ENCODE peak calls at places on chromosome 20, in five cellular contexts. F, S, U, O and P are unnamed samples.

GRCh38 chr20:8918145-8918544 is 150.7 kb upstream of the PLCB4 start:
- DNase-seq in F (no peak), S (no peak), U (no peak), O (no peak), P (no peak)

GRCh38 chr20:44684047-44684965 is 30.9 kb upstream of the CCN5 start:
- DNase-seq in S (no peak), U (no peak), F (no peak), O (no peak), P (no peak)

GRCh38 chr20:49868538-49868937 is 46.8 kb downstream of the SPATA2 start:
- DNase-seq in O (no peak), S (no peak), U (no peak), F (no peak), P (no peak)

GRCh38 chr20:50837532-50838321 is 42.9 kb downstream of the BCAS4 start:
- DNase-seq in F (no peak), U (no peak), O (no peak), S (no peak), P (peak)

GRCh38 chr20:3239867-3240775 is 1.1 kb upstream of the SLC4A11 start:
- DNase-seq in F (no peak), S (no peak), O (no peak), U (no peak), P (no peak)

GRCh38 chr20:33672426-33673114 is 1.7 kb downstream of the NECAB3 start:
- DNase-seq in U (no peak), S (no peak), F (no peak), O (no peak), P (no peak)

GRCh38 chr20:32031007-32031958 is 20.8 kb upstream of the HCK start:
- DNase-seq in U (peak), S (no peak), O (peak), F (peak), P (peak)

GRCh38 chr20:1500496-1500895 is 9.3 kb upstream of the SIRPB2 start:
- DNase-seq in U (no peak), F (no peak), S (no peak), O (no peak), P (no peak)

GRCh38 chr20:9311132-9311531 is 203.3 kb upstream of the LAMP5 start:
- DNase-seq in S (no peak), F (no peak), O (no peak), U (no peak), P (no peak)

GRCh38 chr20:574297-574942 is 30.8 kb upstream of the CSNK2A1 start:
- DNase-seq in U (no peak), O (no peak), S (no peak), F (no peak), P (no peak)

GRCh38 chr20:12925214-12925755 is 83.5 kb upstream of the SPTLC3 start:
- DNase-seq in O (peak), U (peak), S (no peak), F (peak), P (no peak)

GRCh38 chr20:44762466-44763140 is 16.9 kb downstream of the KCNK15 start:
- DNase-seq in S (no peak), F (no peak), O (no peak), U (no peak), P (no peak)

GRCh38 chr20:17226410-17227198 is at the start of gene PCSK2:
- DNase-seq in F (no peak), S (no peak), U (peak), O (no peak), P (no peak)

GRCh38 chr20:64035066-64035932 is 683 bp upstream of the C20orf204 start:
- DNase-seq in U (no peak), F (no peak), O (no peak), S (no peak), P (no peak)

GRCh38 chr20:17403496-17403895 is 127.7 kb downstream of the BFSP1 start:
- DNase-seq in S (no peak), O (no peak), U (no peak), F (no peak), P (no peak)

GRCh38 chr20:21994203-21994602 is 288.7 kb downstream of the PAX1 start:
- DNase-seq in O (no peak), S (no peak), F (no peak), U (no peak), P (no peak)

GRCh38 chr20:59017493-59018231 is 1.6 kb upstream of the TUBB1 start:
- DNase-seq in U (no peak), F (peak), O (no peak), S (no peak), P (no peak)

GRCh38 chr20:55500130-55500529 is 505.2 kb downstream of the CBLN4 start:
- DNase-seq in O (no peak), S (no peak), U (no peak), F (no peak), P (no peak)

GRCh38 chr20:33731693-33732165 is at the start of gene ZNF341:
- DNase-seq in F (peak), U (peak), S (peak), O (peak), P (peak)

GRCh38 chr20:50142812-50143211 is 10.7 kb downstream of the PEDS1 start:
- DNase-seq in O (no peak), F (no peak), U (no peak), S (no peak), P (no peak)

GRCh38 chr20:45813489-45813888 is 1.0 kb downstream of the UBE2C start:
- DNase-seq in O (no peak), S (no peak), U (no peak), F (no peak), P (no peak)

GRCh38 chr20:10655723-10656122 is 18.1 kb downstream of the JAG1 start:
- DNase-seq in U (no peak), S (no peak), O (no peak), F (no peak), P (no peak)

GRCh38 chr20:1815502-1816085 is 79.6 kb upstream of the SIRPA start:
- DNase-seq in S (no peak), O (no peak), U (no peak), F (peak), P (no peak)

GRCh38 chr20:60349418-60349817 is 391.2 kb downstream of the CDH26 start:
- DNase-seq in O (no peak), U (no peak), F (no peak), S (no peak), P (no peak)

GRCh38 chr20:1661542-1662299 is 4.1 kb upstream of the SIRPG start:
- DNase-seq in S (no peak), O (no peak), F (no peak), U (no peak), P (no peak)

GRCh38 chr20:33914871-33915270 is 78.8 kb upstream of the RALY start:
- DNase-seq in F (no peak), U (no peak), S (no peak), O (no peak), P (no peak)

GRCh38 chr20:63501818-63502670 is 3.2 kb upstream of the EEF1A2 start:
- DNase-seq in U (no peak), O (no peak), S (no peak), F (no peak), P (no peak)

GRCh38 chr20:48928832-48929725 is 7.6 kb downstream of the ARFGEF2 start:
- DNase-seq in U (no peak), O (no peak), F (no peak), S (no peak), P (no peak)

GRCh38 chr20:14223806-14224205 is 113.6 kb downstream of the FLRT3 start:
- DNase-seq in O (no peak), S (no peak), U (no peak), F (no peak), P (no peak)

DNA sequence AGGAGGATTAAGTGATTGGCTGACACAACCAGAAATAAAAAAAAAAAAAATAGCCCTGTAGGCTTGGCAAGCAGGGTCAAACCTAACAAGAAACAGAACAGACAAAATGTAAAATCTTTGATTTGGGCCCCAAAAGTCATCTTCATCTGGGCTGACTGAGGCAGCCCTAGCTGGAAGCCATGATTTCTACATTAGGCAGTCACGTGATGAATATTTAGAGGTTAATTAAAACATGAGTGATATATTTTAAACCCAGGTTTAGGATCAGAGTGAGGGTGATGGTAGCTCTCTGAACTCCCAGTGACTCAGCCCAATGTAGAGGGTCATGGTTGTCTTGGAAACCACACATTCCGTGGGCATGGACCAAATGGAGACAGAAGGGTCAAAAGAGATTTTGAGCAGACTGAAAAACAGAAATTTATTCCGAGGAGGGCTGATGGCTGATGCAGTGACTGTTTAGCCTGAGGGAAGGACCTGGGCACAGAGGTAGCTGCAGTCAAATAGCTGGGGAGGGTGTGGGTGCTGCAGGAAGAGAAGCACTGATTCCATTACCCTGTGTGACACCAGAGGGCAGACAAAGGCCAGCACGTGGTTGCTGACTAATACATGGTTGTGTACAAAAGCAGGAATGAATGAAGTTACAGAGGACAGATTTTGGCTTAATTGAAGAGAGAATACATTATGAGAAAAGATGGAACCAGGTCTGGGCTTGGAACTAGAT is 573.1 kb upstream of the CHD6 start:
- DNase-seq in S (no peak), O (no peak), U (no peak), F (no peak), P (no peak)
- TF ChIP-seq CTCF in S (no peak), O (no peak), U (no peak), F (no peak), P (no peak)

GRCh38 chr20:39429716-39430115 is 467.6 kb downstream of the DHX35 start:
- DNase-seq in O (no peak), U (no peak), S (no peak), F (no peak), P (no peak)
- TF ChIP-seq CTCF in O (no peak), U (peak), S (peak), F (peak), P (no peak)

GRCh38 chr20:47694021-47694818 is 91.1 kb downstream of the SULF2 start:
- DNase-seq in S (no peak), F (no peak), O (no peak), U (no peak), P (no peak)
- TF ChIP-seq CTCF in S (no peak), F (no peak), O (no peak), U (no peak), P (no peak)

DNA sequence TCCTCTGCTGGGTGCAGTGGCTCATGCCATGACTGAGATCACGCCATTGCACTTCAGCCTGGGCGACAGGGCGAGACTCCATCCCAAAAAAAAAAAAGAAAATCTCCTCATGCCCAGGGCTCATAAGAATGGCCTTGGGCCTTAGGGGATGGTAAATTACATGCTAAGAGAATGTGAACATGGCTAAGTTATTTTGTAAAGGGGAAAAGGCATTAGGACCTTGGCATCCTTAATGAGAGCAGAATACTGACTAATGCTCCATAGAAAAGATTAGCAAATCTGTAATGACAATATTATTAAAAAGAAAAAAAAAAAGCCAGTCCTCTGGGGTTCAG is 12.6 kb upstream of the SHLD1 start:
- DNase-seq in U (no peak), F (no peak), S (no peak), O (no peak), P (no peak)
- TF ChIP-seq CTCF in U (no peak), F (no peak), S (no peak), O (no peak), P (no peak)

DNA sequence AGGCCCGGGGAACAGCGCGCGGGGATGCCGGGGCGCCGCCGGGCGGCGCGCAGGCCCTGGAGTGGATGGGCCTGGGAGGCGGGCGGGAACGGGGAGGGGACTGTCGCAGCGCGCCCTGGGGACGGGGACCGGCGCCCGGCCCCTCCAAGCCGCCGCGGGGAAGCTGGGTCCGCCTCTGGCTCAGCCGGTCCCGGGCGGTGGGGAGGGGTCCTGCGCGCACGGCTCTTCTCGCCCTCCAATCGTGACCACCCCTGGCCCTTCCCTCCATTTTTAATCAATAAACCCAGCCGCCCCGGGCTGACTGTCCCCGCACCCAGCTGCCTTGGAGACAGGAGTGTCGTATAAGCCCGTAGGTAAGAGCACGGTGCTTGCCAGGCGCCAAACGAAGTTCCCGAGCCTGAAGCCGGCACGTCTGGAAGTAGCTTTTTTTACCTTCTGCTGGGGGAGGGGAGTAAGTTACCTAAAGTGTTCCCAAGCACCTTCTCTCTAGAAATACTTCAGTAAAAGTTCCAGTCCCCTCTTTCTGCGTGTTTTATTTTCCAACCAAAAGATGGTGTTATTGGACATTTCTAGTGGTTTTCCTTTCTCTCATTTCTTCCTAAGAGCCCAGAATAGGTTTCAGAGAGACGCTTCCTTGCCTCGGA is 780 bp upstream of the TAF4 start:
- DNase-seq in S (no peak), O (peak), F (no peak), U (peak), P (peak)
- TF ChIP-seq CTCF in S (no peak), O (no peak), F (no peak), U (no peak), P (no peak)

GRCh38 chr20:36820073-36820472 is 46.5 kb upstream of the DSN1 start:
- DNase-seq in O (no peak), S (no peak), U (no peak), F (no peak), P (no peak)
- TF ChIP-seq CTCF in O (no peak), S (no peak), U (no peak), F (no peak), P (no peak)

DNA sequence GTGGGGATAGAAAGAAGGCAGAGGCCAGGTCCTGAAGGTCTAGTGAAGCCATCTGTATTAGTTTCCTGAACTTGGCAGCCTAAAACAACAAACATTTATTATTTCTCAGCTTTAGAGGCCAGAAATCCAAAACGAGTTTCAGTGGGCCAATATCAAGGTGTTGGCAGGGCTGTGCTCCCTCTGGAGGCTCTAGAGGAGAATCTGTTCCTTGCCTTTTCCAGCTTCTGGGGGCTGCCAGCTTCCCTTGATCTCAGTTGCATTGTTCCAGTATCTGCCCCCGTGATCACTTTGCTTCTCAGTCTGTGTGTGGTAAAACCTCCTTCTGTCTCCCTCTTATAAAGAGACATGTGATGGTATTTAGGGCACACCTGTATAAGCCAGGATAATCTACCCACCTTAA is 82.4 kb downstream of the MAFB start:
- DNase-seq in F (peak), U (no peak), S (no peak), O (no peak), P (no peak)
- TF ChIP-seq CTCF in F (peak), U (no peak), S (no peak), O (no peak), P (no peak)

GRCh38 chr20:35604444-35604750 is 11.2 kb upstream of the SPAG4 start:
- DNase-seq in S (no peak), F (no peak), O (no peak), U (no peak), P (no peak)
- TF ChIP-seq CTCF in S (peak), F (peak), O (no peak), U (no peak), P (no peak)

GRCh38 chr20:15930324-15931305 is 642.6 kb downstream of the KIF16B start:
- DNase-seq in S (no peak), O (peak), F (no peak), U (no peak), P (no peak)
- TF ChIP-seq CTCF in S (peak), O (peak), F (peak), U (peak), P (no peak)